ENCODE peak calls at places on chromosomes 5 and 9, in four cellular contexts. One of them, this sample, is unnamed.

GRCh38 chr5:141420855-141421488 is at the start of gene PCDHGA11:
- DNase-seq in epithelial cell of esophagus: peak
- DNase-seq in GM04504: no peak
- DNase-seq in EL: peak
- DNase-seq in this sample: peak

GRCh38 chr9:90002299-90003045 is 397.7 kb downstream of the GADD45G start:
- DNase-seq in epithelial cell of esophagus: no peak
- DNase-seq in GM04504: no peak
- DNase-seq in EL: no peak
- DNase-seq in this sample: no peak

GRCh38 chr5:103867857-103868598 is 305.4 kb upstream of the NUDT12 start:
- DNase-seq in epithelial cell of esophagus: no peak
- DNase-seq in GM04504: no peak
- DNase-seq in EL: peak
- DNase-seq in this sample: peak

GRCh38 chr9:133203506-133204075 is 5.5 kb downstream of the OBP2B start:
- DNase-seq in epithelial cell of esophagus: no peak
- DNase-seq in GM04504: no peak
- DNase-seq in EL: no peak
- DNase-seq in this sample: no peak

GRCh38 chr9:74309654-74310053 is 187.5 kb upstream of the RORB start:
- DNase-seq in epithelial cell of esophagus: no peak
- DNase-seq in GM04504: no peak
- DNase-seq in EL: no peak
- DNase-seq in this sample: no peak

GRCh38 chr5:76083555-76084495 is 642 bp downstream of the SV2C start:
- DNase-seq in epithelial cell of esophagus: no peak
- DNase-seq in GM04504: no peak
- DNase-seq in EL: no peak
- DNase-seq in this sample: no peak

GRCh38 chr9:28318515-28318914 is 745.2 kb upstream of the C9orf72 start:
- DNase-seq in epithelial cell of esophagus: no peak
- DNase-seq in GM04504: no peak
- DNase-seq in EL: no peak
- DNase-seq in this sample: no peak

GRCh38 chr5:88680253-88681132 is 202.5 kb downstream of the MEF2C start:
- DNase-seq in epithelial cell of esophagus: peak
- DNase-seq in GM04504: no peak
- DNase-seq in EL: peak
- DNase-seq in this sample: peak

GRCh38 chr5:100828071-100828689 is 74.9 kb downstream of the ST8SIA4 start:
- DNase-seq in epithelial cell of esophagus: no peak
- DNase-seq in GM04504: no peak
- DNase-seq in EL: no peak
- DNase-seq in this sample: no peak

GRCh38 chr5:21654-22233 is 70.2 kb upstream of the PLEKHG4B start:
- DNase-seq in epithelial cell of esophagus: no peak
- DNase-seq in GM04504: no peak
- DNase-seq in EL: peak
- DNase-seq in this sample: peak

GRCh38 chr5:57566914-57567313 is 84.3 kb upstream of the ACTBL2 start:
- DNase-seq in epithelial cell of esophagus: peak
- DNase-seq in GM04504: no peak
- DNase-seq in EL: peak
- DNase-seq in this sample: peak

GRCh38 chr9:3887121-3887797 is 361.5 kb upstream of the RFX3 start:
- DNase-seq in epithelial cell of esophagus: peak
- DNase-seq in GM04504: no peak
- DNase-seq in EL: no peak
- DNase-seq in this sample: peak

GRCh38 chr5:150609843-150610584 is 30.4 kb upstream of the SYNPO start:
- DNase-seq in epithelial cell of esophagus: no peak
- DNase-seq in GM04504: no peak
- DNase-seq in EL: no peak
- DNase-seq in this sample: no peak

GRCh38 chr9:123682746-123683145 is 247.2 kb downstream of the DENND1A start:
- DNase-seq in epithelial cell of esophagus: no peak
- DNase-seq in GM04504: no peak
- DNase-seq in EL: no peak
- DNase-seq in this sample: no peak

GRCh38 chr9:112997236-112997941 is 14.6 kb downstream of the ZNF883 start:
- DNase-seq in epithelial cell of esophagus: no peak
- DNase-seq in GM04504: no peak
- DNase-seq in EL: no peak
- DNase-seq in this sample: no peak

GRCh38 chr5:32058101-32058500 is 116.0 kb downstream of the GOLPH3 start:
- DNase-seq in epithelial cell of esophagus: peak
- DNase-seq in GM04504: no peak
- DNase-seq in EL: no peak
- DNase-seq in this sample: peak

GRCh38 chr5:138989720-138990119 is 114.6 kb upstream of the LRRTM2 start:
- DNase-seq in epithelial cell of esophagus: no peak
- DNase-seq in GM04504: peak
- DNase-seq in EL: peak
- DNase-seq in this sample: no peak

GRCh38 chr9:76756273-76756650 is 8.0 kb upstream of the PCA3 start:
- DNase-seq in epithelial cell of esophagus: peak
- DNase-seq in GM04504: peak
- DNase-seq in EL: peak
- DNase-seq in this sample: peak

GRCh38 chr5:129541648-129542251 is 81.7 kb downstream of the ADAMTS19 start:
- DNase-seq in epithelial cell of esophagus: peak
- DNase-seq in GM04504: no peak
- DNase-seq in EL: peak
- DNase-seq in this sample: peak

GRCh38 chr9:21817176-21817575 is 14.7 kb downstream of the MTAP start:
- DNase-seq in epithelial cell of esophagus: peak
- DNase-seq in GM04504: peak
- DNase-seq in EL: peak
- DNase-seq in this sample: peak

GRCh38 chr9:2727966-2728613 is 10.8 kb downstream of the KCNV2 start:
- DNase-seq in epithelial cell of esophagus: peak
- DNase-seq in GM04504: peak
- DNase-seq in EL: peak
- DNase-seq in this sample: peak

GRCh38 chr5:79503794-79504495 is 10.0 kb downstream of the HOMER1 start:
- DNase-seq in epithelial cell of esophagus: peak
- DNase-seq in GM04504: no peak
- DNase-seq in EL: no peak
- DNase-seq in this sample: no peak

GRCh38 chr5:116273458-116274242 is 188.8 kb downstream of the COMMD10 start:
- DNase-seq in epithelial cell of esophagus: peak
- DNase-seq in GM04504: no peak
- DNase-seq in EL: peak
- DNase-seq in this sample: no peak

GRCh38 chr5:35166043-35166442 is 64.2 kb downstream of the PRLR start:
- DNase-seq in epithelial cell of esophagus: no peak
- DNase-seq in GM04504: no peak
- DNase-seq in EL: no peak
- DNase-seq in this sample: no peak

GRCh38 chr9:130212543-130213297 is 40.5 kb downstream of the NCS1 start:
- DNase-seq in epithelial cell of esophagus: peak
- DNase-seq in GM04504: no peak
- DNase-seq in EL: no peak
- DNase-seq in this sample: peak

This sample was measured in mammary epithelial cell.